ENCODE peak calls at places on chromosomes 1 and 21, in six cellular contexts. J is K562, G is IMR-90, S is HepG2, L is A549, P is GM12878. Y is an unnamed sample.

GRCh38 chr1:210496063-210496462 is 167.4 kb downstream of the HHAT start:
- DNase-seq in J (no peak), G (peak), S (no peak), L (no peak), P (no peak), Y (no peak)

GRCh38 chr1:116154536-116154935 is 43.3 kb downstream of the MAB21L3 start:
- DNase-seq in J (no peak), G (no peak), S (no peak), L (no peak), P (no peak), Y (no peak)

GRCh38 chr1:1858382-1859086 is 32.4 kb downstream of the GNB1 start:
- DNase-seq in J (peak), G (peak), S (peak), L (peak), P (no peak), Y (peak)

GRCh38 chr21:30336596-30336995 is 898 bp downstream of the KRTAP27-1 start:
- DNase-seq in J (no peak), G (no peak), S (no peak), L (no peak), P (no peak), Y (no peak)

GRCh38 chr1:229147086-229147485 is 123.8 kb upstream of the RAB4A start:
- DNase-seq in J (no peak), G (no peak), S (no peak), L (no peak), P (no peak), Y (no peak)

GRCh38 chr1:71850936-71851335 is 431.4 kb downstream of the NEGR1 start:
- DNase-seq in J (no peak), G (peak), S (no peak), L (no peak), P (no peak), Y (no peak)

GRCh38 chr21:45508607-45509565 is 33.4 kb downstream of the SLC19A1 start:
- DNase-seq in J (peak), G (no peak), S (peak), L (no peak), P (no peak), Y (no peak)

GRCh38 chr1:163824006-163824405 is 502.3 kb downstream of the NUF2 start:
- DNase-seq in J (no peak), G (peak), S (no peak), L (no peak), P (no peak), Y (no peak)

GRCh38 chr1:80218112-80218511 is 1211.6 kb upstream of the ADGRL4 start:
- DNase-seq in J (peak), G (peak), S (peak), L (peak), P (no peak), Y (peak)

GRCh38 chr1:235642021-235642942 is 7.3 kb downstream of the GNG4 start:
- DNase-seq in J (peak), G (peak), S (no peak), L (no peak), P (no peak), Y (no peak)

GRCh38 chr1:169495050-169495740 is 9.5 kb upstream of the SLC19A2 start:
- DNase-seq in J (no peak), G (no peak), S (no peak), L (no peak), P (no peak), Y (no peak)

GRCh38 chr21:45074048-45074817 is at the start of gene ADARB1:
- DNase-seq in J (peak), G (peak), S (peak), L (peak), P (no peak), Y (peak)

GRCh38 chr1:228869312-228869824 is 134.1 kb downstream of the RHOU start:
- DNase-seq in J (no peak), G (no peak), S (no peak), L (no peak), P (no peak), Y (no peak)

GRCh38 chr1:156336242-156336641 is 1.9 kb downstream of the CCT3 start:
- DNase-seq in J (no peak), G (no peak), S (no peak), L (peak), P (no peak), Y (no peak)

GRCh38 chr1:159229486-159229885 is 24.8 kb downstream of the ACKR1 start:
- DNase-seq in J (no peak), G (no peak), S (no peak), L (peak), P (no peak), Y (no peak)

GRCh38 chr1:231057410-231057809 is 17.4 kb upstream of the FAM89A start:
- DNase-seq in J (no peak), G (no peak), S (no peak), L (no peak), P (no peak), Y (no peak)

GRCh38 chr1:39988618-39989343 is 33.8 kb downstream of the MFSD2A start:
- DNase-seq in J (no peak), G (peak), S (no peak), L (no peak), P (no peak), Y (no peak)

GRCh38 chr1:225342695-225343094 is 85.1 kb downstream of the LBR start:
- DNase-seq in J (no peak), G (no peak), S (no peak), L (no peak), P (no peak), Y (no peak)

DNA sequence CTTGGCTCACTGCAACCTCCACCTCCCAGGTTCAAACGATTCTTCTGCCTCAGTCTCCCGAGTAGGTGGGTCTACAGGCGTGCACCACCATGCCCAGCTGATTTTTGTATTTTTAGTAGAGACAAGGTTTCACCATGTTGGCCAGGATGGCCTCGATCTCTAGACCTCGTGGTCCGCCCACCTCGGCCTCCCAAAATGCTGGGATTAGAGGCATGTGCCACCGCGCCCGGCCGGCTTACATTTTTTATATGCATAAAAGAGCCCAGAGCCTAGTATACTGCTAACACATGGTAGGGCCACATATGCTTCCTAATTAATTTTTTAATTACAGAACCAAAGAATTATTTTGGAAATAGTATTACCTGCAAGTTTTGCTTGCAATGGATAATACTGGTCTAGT is 1325.4 kb downstream of the PLA2G4A start:
- DNase-seq in J (no peak), G (no peak), S (no peak), L (no peak), P (no peak), Y (no peak)
- TF ChIP-seq BHLHE40 in J (no peak), G (no peak), S (no peak), L (no peak), P (no peak), Y (no peak)

DNA sequence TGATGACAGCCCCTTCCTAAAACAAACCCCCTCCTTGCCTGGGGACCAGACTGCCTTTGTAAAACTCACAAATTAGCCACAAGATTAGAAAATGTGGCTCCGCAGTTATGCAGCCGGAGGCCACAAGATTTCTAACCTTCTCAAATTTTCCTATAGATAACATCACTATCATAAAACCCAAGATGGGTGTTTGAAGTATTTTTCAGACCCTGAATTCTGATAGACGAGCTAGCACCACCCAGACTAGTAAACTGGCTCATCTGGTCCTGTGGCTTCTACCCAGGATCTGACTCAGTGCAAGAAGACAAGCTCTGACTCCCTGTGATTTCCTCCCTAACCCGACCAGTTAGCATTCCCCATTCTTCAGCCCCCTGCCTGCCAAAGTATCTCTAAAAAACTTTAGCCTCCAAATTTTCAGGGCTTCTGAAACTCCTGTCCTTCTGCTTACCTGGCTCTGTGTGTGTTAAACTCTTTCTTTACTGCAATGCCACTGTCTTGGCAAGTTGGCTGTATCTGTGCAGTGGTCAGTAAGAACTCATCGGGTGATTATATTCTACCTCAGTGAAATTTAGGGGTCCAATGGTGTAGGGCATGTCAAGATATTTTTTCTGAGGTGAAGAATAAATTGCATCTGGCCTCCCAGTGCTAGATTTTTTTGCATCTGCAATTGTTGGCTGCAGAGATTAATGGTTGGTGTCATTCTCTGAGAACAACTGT is 102.1 kb downstream of the S1PR1 start:
- DNase-seq in J (no peak), G (no peak), S (no peak), L (no peak), P (no peak), Y (no peak)
- TF ChIP-seq BHLHE40 in J (no peak), G (no peak), S (no peak), L (no peak), P (no peak), Y (no peak)

GRCh38 chr1:76130992-76131391 is 56.4 kb downstream of the ST6GALNAC3 start:
- DNase-seq in J (no peak), G (no peak), S (no peak), L (no peak), P (no peak), Y (no peak)
- TF ChIP-seq BHLHE40 in J (no peak), G (no peak), S (no peak), L (no peak), P (no peak), Y (no peak)

GRCh38 chr1:203627819-203628184 is 1.2 kb downstream of the ATP2B4 start:
- DNase-seq in J (no peak), G (no peak), S (no peak), L (no peak), P (no peak), Y (no peak)
- TF ChIP-seq BHLHE40 in J (no peak), G (no peak), S (no peak), L (no peak), P (no peak), Y (no peak)

GRCh38 chr1:205301842-205302588 is 19.5 kb downstream of the NUAK2 start:
- DNase-seq in J (no peak), G (peak), S (no peak), L (peak), P (no peak), Y (no peak)
- TF ChIP-seq BHLHE40 in J (no peak), G (no peak), S (no peak), L (no peak), P (no peak), Y (no peak)

DNA sequence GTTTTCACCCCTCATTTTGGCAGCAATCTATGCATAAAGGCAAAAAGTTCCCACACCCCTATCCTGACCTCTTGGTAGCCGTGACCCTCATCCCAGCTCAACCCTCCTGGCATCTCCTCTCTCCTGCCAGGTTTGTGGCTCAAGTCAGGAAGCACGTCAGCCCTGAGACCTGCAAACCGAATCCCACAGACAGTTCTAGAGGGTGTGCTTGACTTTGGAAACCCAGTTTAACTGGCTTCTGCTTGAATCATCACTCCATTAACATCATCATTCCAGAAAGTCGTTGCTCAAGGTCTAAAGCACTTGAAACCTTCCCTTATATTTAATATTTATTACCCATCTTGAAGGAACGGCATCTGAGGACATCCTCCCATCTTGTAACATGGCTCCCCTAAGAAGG is 133.4 kb upstream of the ERG start:
- DNase-seq in J (no peak), G (no peak), S (no peak), L (no peak), P (no peak), Y (no peak)
- TF ChIP-seq BHLHE40 in J (no peak), G (no peak), S (no peak), L (no peak), P (no peak), Y (no peak)

DNA sequence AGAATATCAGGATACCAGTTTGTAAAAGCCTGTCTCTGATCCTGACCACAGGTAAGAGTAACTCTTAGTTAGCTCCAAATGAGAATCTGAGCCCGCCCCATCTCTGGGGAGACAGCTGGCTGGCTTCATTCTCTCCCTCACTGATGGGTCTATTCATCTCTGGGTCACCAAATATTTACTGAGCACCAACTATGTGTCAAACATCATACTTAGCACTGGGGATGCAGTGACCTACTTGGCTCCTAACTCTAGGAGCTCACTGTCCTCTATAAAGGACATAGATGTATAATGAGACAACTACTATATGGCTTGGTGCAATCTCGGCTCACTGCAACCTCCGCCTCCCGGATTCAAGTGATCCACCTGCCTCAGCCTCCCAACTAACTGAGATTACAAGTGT is 29.8 kb upstream of the BCL10 start:
- DNase-seq in J (no peak), G (no peak), S (no peak), L (no peak), P (no peak), Y (no peak)
- TF ChIP-seq BHLHE40 in J (no peak), G (no peak), S (no peak), L (no peak), P (no peak), Y (no peak)

DNA sequence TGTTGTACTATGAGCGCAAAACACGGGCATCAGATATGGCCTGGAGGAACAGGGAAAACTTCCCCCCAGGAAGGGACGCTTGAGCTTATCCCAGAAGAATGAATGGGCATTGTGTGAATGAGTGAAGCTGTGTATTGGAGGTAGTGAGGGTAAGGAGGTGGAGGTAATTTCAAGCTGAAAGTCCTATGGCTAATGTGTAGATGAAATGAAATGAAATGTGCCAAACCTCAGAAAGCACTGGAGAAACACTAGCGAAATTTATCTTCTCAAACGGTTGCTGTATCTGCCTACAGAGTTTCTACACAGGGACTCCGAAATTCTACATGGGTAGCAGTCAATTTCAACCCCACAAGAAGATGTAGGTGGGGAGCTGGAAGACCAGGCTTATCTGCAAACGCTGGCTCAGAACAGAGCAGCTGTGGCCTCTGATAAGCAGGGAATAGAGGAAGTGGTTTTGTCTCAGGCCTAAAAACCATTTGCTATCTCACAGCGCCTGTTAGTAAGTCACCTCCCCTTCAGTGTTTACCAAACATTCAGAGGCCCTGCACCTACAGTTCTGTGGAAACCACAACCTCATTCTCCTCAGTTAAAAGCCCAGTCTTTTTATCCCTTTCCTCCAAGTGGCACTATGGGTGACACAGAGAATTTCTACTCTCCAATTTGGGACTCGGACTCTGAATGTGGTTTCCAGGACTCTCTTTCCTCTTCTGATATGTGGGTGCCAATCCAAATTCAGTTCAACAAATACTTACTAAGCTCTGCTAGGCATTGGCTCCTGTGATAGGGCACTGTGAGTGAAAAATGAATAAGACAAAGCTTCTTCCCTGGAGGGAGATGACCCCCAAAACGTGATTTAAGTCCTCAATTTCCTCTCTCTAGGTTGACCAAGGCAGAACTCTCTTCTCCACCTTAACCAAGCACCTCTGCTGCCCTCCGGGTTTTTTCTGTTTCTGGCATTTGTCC is 17.1 kb upstream of the SLAMF6 start:
- DNase-seq in J (peak), G (no peak), S (peak), L (no peak), P (peak), Y (no peak)
- TF ChIP-seq BHLHE40 in J (peak), G (no peak), S (no peak), L (no peak), P (peak), Y (no peak)

Y was measured in HEK293T.